ENCODE peak calls at places on chromosomes 11 and 22, in four cellular contexts. Z is A549, S is RWPE2, M is HCT116. C is an unnamed sample. For H3K9me3, the result is how much of the 10 kb centered on the place peaks cover.

GRCh38 chr22:44215287-44215686 is 34.6 kb downstream of the PARVG start:
- DNase-seq in Z (no peak), S (no peak), M (no peak), C (no peak)

GRCh38 chr11:112579282-112579681 is 318.6 kb upstream of the PLET1 start:
- DNase-seq in Z (no peak), S (no peak), M (no peak), C (no peak)

GRCh38 chr11:17506942-17507341 is 30.3 kb upstream of the ABCC8 start:
- DNase-seq in Z (no peak), S (no peak), M (no peak), C (no peak)

GRCh38 chr11:117502285-117502856 is 174.7 kb downstream of the CEP164 start:
- DNase-seq in Z (no peak), S (no peak), M (no peak), C (no peak)

GRCh38 chr11:95044010-95044409 is 5.2 kb upstream of the KDM4F start:
- DNase-seq in Z (no peak), S (no peak), M (no peak), C (no peak)

GRCh38 chr11:8387141-8387540 is 123.5 kb upstream of the LMO1 start:
- DNase-seq in Z (no peak), S (no peak), M (no peak), C (no peak)

GRCh38 chr11:120839846-120840402 is 184.0 kb upstream of the TBCEL start:
- DNase-seq in Z (no peak), S (no peak), M (no peak), C (no peak)

GRCh38 chr11:98183034-98183433 is 837.7 kb upstream of the CNTN5 start:
- DNase-seq in Z (no peak), S (no peak), M (no peak), C (no peak)

GRCh38 chr11:129846508-129847335 is 31.1 kb downstream of the TMEM45B start:
- DNase-seq in Z (peak), S (no peak), M (no peak), C (peak)

GRCh38 chr11:2641623-2642022 is 58.2 kb downstream of the KCNQ1OT1 start:
- DNase-seq in Z (no peak), S (no peak), M (no peak), C (no peak)
- H3K9me3 ChIP-seq in Z (half or more), S (under half), M (under half), C (half or more)

DNA sequence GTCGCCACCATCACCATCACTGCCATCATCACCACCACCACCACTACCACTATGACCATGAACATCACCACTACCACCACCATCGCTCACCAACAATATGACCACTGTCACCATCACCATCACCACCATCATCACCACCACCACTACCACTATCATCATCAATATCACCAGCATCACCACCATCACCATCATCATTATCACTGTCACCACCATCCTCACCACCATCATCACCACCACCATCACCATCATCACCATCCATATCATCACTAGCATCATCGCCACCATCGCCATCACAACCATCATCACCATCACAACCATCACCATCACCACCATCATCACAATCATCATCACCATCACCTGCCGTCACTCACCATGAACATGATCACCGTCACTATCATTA is 184.6 kb downstream of the SHANK2 start:
- DNase-seq in Z (no peak), S (no peak), M (no peak), C (no peak)
- H3K9me3 ChIP-seq in Z (under half), S (under half), M (under half), C (under half)

GRCh38 chr22:48949375-48950149 is 878.1 kb downstream of the BRD1 start:
- DNase-seq in Z (no peak), S (no peak), M (no peak), C (no peak)
- H3K9me3 ChIP-seq in Z (under half), S (under half), M (under half), C (under half)

GRCh38 chr11:114619659-114620173 is 24.1 kb upstream of the NXPE4 start:
- DNase-seq in Z (no peak), S (no peak), M (no peak), C (no peak)

GRCh38 chr11:114621950-114622809 is 26.6 kb upstream of the NXPE4 start:
- DNase-seq in Z (no peak), S (no peak), M (no peak), C (no peak)

GRCh38 chr11:114622858-114623257 is 27.3 kb upstream of the NXPE4 start:
- DNase-seq in Z (no peak), S (no peak), M (no peak), C (no peak)

GRCh38 chr11:114623720-114624119 is 28.1 kb upstream of the NXPE4 start:
- DNase-seq in Z (no peak), S (no peak), M (no peak), C (no peak)

GRCh38 chr11:114621072-114621471 is 25.5 kb upstream of the NXPE4 start:
- DNase-seq in Z (no peak), S (no peak), M (no peak), C (no peak)
- H3K9me3 ChIP-seq in Z (under half), S (under half), M (under half), C (under half)